ENCODE peak calls at places on chromosomes 3 and 15, in four cellular contexts. I, M, O and Z are unnamed samples.

GRCh38 chr15:56732135-56732880 is 1.0 kb downstream of the ZNF280D start:
- DNase-seq in I (no peak), M (no peak), O (no peak), Z (no peak)

GRCh38 chr3:132321321-132321720 is 4.1 kb downstream of the ACP3 start:
- DNase-seq in O (no peak), M (no peak), I (peak; percentile 54), Z (no peak)

GRCh38 chr3:44478055-44478468 is 592 bp upstream of the ZNF445 start:
- DNase-seq in O (no peak), I (no peak), M (no peak), Z (no peak)

GRCh38 chr15:57505949-57506391 is 85.7 kb upstream of the MYZAP start:
- DNase-seq in O (no peak), I (peak; percentile 90), M (no peak), Z (peak; percentile 86)

GRCh38 chr3:69999191-70000027 is at the start of gene SAMMSON:
- DNase-seq in M (no peak), O (no peak), I (no peak), Z (no peak)

GRCh38 chr3:183587337-183587736 is 31.8 kb upstream of the KLHL6 start:
- DNase-seq in I (no peak), M (no peak), O (no peak), Z (no peak)

GRCh38 chr15:76335129-76335850 is 1.3 kb upstream of the ISL2 start:
- DNase-seq in I (no peak), M (peak; percentile 68), O (peak; percentile 82), Z (no peak)

GRCh38 chr15:96789999-96790398 is 459.5 kb downstream of the NR2F2 start:
- DNase-seq in O (no peak), I (no peak), M (no peak), Z (no peak)

GRCh38 chr15:48149858-48150257 is 28.2 kb downstream of the MYEF2 start:
- DNase-seq in I (no peak), M (no peak), O (no peak), Z (no peak)

GRCh38 chr3:31918179-31919165 is 62.6 kb downstream of the OSBPL10 start:
- DNase-seq in O (no peak), M (no peak), I (no peak), Z (no peak)

GRCh38 chr3:195040094-195040493 is 230.9 kb downstream of the XXYLT1 start:
- DNase-seq in O (no peak), I (no peak), M (no peak), Z (peak; percentile 37)

GRCh38 chr3:27758083-27758482 is 36.0 kb upstream of the EOMES start:
- DNase-seq in O (no peak), M (no peak), I (no peak), Z (no peak)

GRCh38 chr3:87350367-87351199 is 74.2 kb upstream of the POU1F1 start:
- DNase-seq in M (no peak), O (no peak), I (no peak), Z (no peak)

GRCh38 chr3:156577731-156578130 is 22.8 kb upstream of the SSR3 start:
- DNase-seq in M (no peak), I (no peak), O (no peak), Z (no peak)

GRCh38 chr15:34708422-34708821 is 46.4 kb downstream of the GJD2 start:
- DNase-seq in O (no peak), I (no peak), M (no peak), Z (no peak)

GRCh38 chr3:185979721-185980121 is 41.9 kb upstream of the TRA2B start:
- DNase-seq in O (no peak), I (no peak), M (no peak), Z (no peak)

GRCh38 chr3:38281895-38282686 is at the start of gene SLC22A14:
- DNase-seq in I (no peak), M (no peak), O (no peak), Z (no peak)

GRCh38 chr3:159929181-159929893 is 59.3 kb upstream of the IL12A start:
- DNase-seq in M (no peak), I (no peak), O (no peak), Z (no peak)

GRCh38 chr3:66712210-66712609 is 211.4 kb upstream of the LRIG1 start:
- DNase-seq in I (no peak), O (no peak), M (no peak), Z (no peak)

GRCh38 chr15:71043373-71043772 is 71.9 kb upstream of the THSD4 start:
- DNase-seq in O (no peak), M (no peak), I (no peak), Z (no peak)

GRCh38 chr15:95799286-95800187 is 531.0 kb upstream of the NR2F2 start:
- DNase-seq in O (no peak), I (no peak), M (no peak), Z (no peak)

GRCh38 chr3:126952261-126952982 is 30.5 kb upstream of the PLXNA1 start:
- DNase-seq in O (peak; percentile 76), M (peak; percentile 42), I (no peak), Z (no peak)

GRCh38 chr15:63915888-63916731 is 82.4 kb upstream of the HERC1 start:
- DNase-seq in I (no peak), M (no peak), O (peak; percentile 61), Z (no peak)

GRCh38 chr3:193732391-193732790 is 139.4 kb downstream of the OPA1 start:
- DNase-seq in O (no peak), M (no peak), I (no peak), Z (no peak)

GRCh38 chr3:107740992-107741896 is 218.5 kb downstream of the BBX start:
- DNase-seq in I (no peak), O (no peak), M (no peak), Z (no peak)

GRCh38 chr15:83598031-83598430 is 55.9 kb upstream of the ADAMTSL3 start:
- DNase-seq in O (no peak), I (no peak), M (no peak), Z (no peak)

GRCh38 chr3:177827517-177828249 is 630.4 kb upstream of the TBL1XR1 start:
- DNase-seq in I (no peak), O (no peak), M (no peak), Z (no peak)

GRCh38 chr15:85745525-85745924 is 49.2 kb downstream of the KLHL25 start:
- DNase-seq in O (peak; percentile 59), I (no peak), M (peak; percentile 57), Z (no peak)

GRCh38 chr3:58009026-58009748 is 965 bp downstream of the FLNB start:
- DNase-seq in I (peak; percentile 48), M (peak; percentile 67), O (peak; percentile 87), Z (no peak)

GRCh38 chr3:65005481-65005880 is 317.7 kb upstream of the ADAMTS9 start:
- DNase-seq in I (no peak), M (no peak), O (no peak), Z (no peak)

GRCh38 chr3:65004795-65005295 is 317.0 kb upstream of the ADAMTS9 start:
- DNase-seq in I (no peak), O (no peak), M (no peak), Z (no peak)

GRCh38 chr3:65004316-65004715 is 316.5 kb upstream of the ADAMTS9 start:
- DNase-seq in I (no peak), O (no peak), M (no peak), Z (no peak)

GRCh38 chr3:65006300-65006739 is 318.5 kb upstream of the ADAMTS9 start:
- DNase-seq in I (no peak), M (no peak), O (no peak), Z (no peak)
- TF ChIP-seq POLR2AphosphoS5 in I (no peak), M (no peak), O (no peak), Z (no peak)

GRCh38 chr3:71247948-71248315 is 335.6 kb downstream of the FOXP1 start:
- DNase-seq in O (no peak), I (no peak), M (no peak), Z (no peak)
- H3K4me1 ChIP-seq in O (peaks cover 4% of the 10 kb centered on the region), I (peaks cover 56% of the 10 kb centered on the region), M (peaks cover 26% of the 10 kb centered on the region), Z (peaks cover 9% of the 10 kb centered on the region)

GRCh38 chr3:50316657-50317242 is 5.8 kb downstream of the HYAL2 start:
- DNase-seq in M (no peak), I (peak; percentile 87), O (peak; percentile 85), Z (peak; percentile 90)

GRCh38 chr3:50318615-50319014 is 3.9 kb downstream of the HYAL2 start:
- DNase-seq in I (no peak), O (no peak), M (no peak), Z (no peak)

GRCh38 chr3:50318163-50318562 is 4.4 kb downstream of the HYAL2 start:
- DNase-seq in M (no peak), O (no peak), I (no peak), Z (no peak)

GRCh38 chr3:50319181-50319871 is 3.2 kb downstream of the HYAL2 start:
- DNase-seq in O (no peak), M (no peak), I (no peak), Z (no peak)

GRCh38 chr3:50317303-50317702 is 5.2 kb downstream of the HYAL2 start:
- DNase-seq in O (no peak), M (no peak), I (peak; percentile 70), Z (no peak)
- TF ChIP-seq POLR2AphosphoS5 in O (peak; percentile 15), M (no peak), I (no peak), Z (no peak)

GRCh38 chr3:78825858-78826215 is 942.0 kb downstream of the ROBO1 start:
- DNase-seq in M (no peak), I (no peak), O (no peak), Z (no peak)

GRCh38 chr3:78823859-78824258 is 943.9 kb downstream of the ROBO1 start:
- DNase-seq in I (no peak), M (no peak), O (no peak), Z (no peak)

GRCh38 chr3:78825118-78825857 is 942.5 kb downstream of the ROBO1 start:
- DNase-seq in I (no peak), O (no peak), M (no peak), Z (no peak)

GRCh38 chr3:78822741-78823140 is 945.1 kb downstream of the ROBO1 start:
- DNase-seq in I (no peak), O (no peak), M (no peak), Z (no peak)

DNA sequence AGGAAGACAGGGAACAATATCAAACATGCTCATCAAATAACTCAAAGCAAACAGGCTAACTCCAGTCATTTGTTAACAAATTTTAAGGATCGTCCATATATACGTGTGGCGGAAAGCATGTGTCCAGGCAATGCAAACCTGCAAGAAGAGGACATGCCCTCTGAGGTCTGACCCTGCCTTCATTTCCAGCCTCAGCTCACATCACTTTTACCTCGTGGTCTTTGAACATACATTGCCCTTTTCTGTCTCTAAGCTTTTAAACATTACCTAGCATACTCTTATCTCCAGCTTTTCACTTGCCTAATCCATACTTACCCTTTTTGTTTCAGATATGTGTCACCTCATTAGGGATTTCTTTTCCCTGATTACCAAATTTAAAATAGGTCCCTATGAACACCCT is 944.4 kb downstream of the ROBO1 start:
- DNase-seq in M (no peak), O (no peak), I (no peak), Z (no peak)
- H3K4me1 ChIP-seq in M (peaks cover 22% of the 10 kb centered on the region), O (no peaks in the 10 kb centered on the region), I (no peaks in the 10 kb centered on the region), Z (peaks cover 10% of the 10 kb centered on the region)

GRCh38 chr15:68806220-68807105 is 14.2 kb downstream of the ANP32A start:
- DNase-seq in M (peak; percentile 68), I (no peak), O (no peak), Z (no peak)
- TF ChIP-seq POLR2AphosphoS5 in M (no peak), I (no peak), O (no peak), Z (no peak)

GRCh38 chr15:99618941-99619411 is 53.2 kb downstream of the MEF2A start:
- DNase-seq in O (no peak), I (no peak), M (no peak), Z (no peak)
- H3K4me1 ChIP-seq in O (peaks cover 40% of the 10 kb centered on the region), I (peaks cover 59% of the 10 kb centered on the region), M (peaks cover 61% of the 10 kb centered on the region), Z (peaks cover 13% of the 10 kb centered on the region)

GRCh38 chr3:119660474-119661150 is at the start of gene POPDC2:
- DNase-seq in O (no peak), M (peak; percentile 77), I (no peak), Z (no peak)
- TF ChIP-seq POLR2AphosphoS5 in O (no peak), M (peak; percentile 72), I (no peak), Z (no peak)